ENCODE peak calls at places on chromosomes 1 and 21, in eight cellular contexts. P is brain microvascular endothelial cell, K is GM06990, T is HL-60, X is kidney, U is NB4, G is heart right ventricle, A is A549. H is an unnamed sample.

GRCh38 chr1:209248649-209249279 is 334.8 kb upstream of the CAMK1G start:
- DNase-seq in K (no peak), P (peak), G (peak), T (peak), U (peak), X (no peak), A (peak), H (peak)

GRCh38 chr1:20964540-20965484 is 177.7 kb upstream of the HP1BP3 start:
- DNase-seq in K (peak), P (no peak), G (no peak), U (peak), A (no peak), X (no peak), T (peak), H (no peak)

GRCh38 chr1:85048296-85049064 is at the start of gene MCOLN3:
- DNase-seq in A (peak), P (no peak), U (no peak), T (no peak), K (peak), X (peak), G (no peak), H (no peak)

GRCh38 chr1:175984813-175985212 is 222.3 kb downstream of the COP1 start:
- DNase-seq in U (no peak), T (no peak), X (no peak), G (no peak), A (peak), P (no peak), K (no peak), H (no peak)

GRCh38 chr1:52579415-52579814 is 22.8 kb upstream of the GPX7 start:
- DNase-seq in G (no peak), U (no peak), P (no peak), A (no peak), K (no peak), X (no peak), T (no peak), H (peak)

GRCh38 chr1:248853668-248854375 is 5.1 kb downstream of the ZNF692 start:
- DNase-seq in T (no peak), A (no peak), X (no peak), G (no peak), P (no peak), K (no peak), U (no peak), H (no peak)

GRCh38 chr21:43893536-43894205 is 28.6 kb downstream of the AGPAT3 start:
- DNase-seq in G (no peak), P (no peak), T (no peak), A (no peak), U (no peak), K (no peak), X (no peak), H (no peak)

GRCh38 chr1:161778522-161778921 is 12.4 kb downstream of the ATF6 start:
- DNase-seq in T (no peak), X (no peak), A (no peak), P (no peak), K (no peak), U (no peak), G (no peak), H (no peak)

GRCh38 chr1:162561616-162562451 is at the start of gene UAP1:
- DNase-seq in P (no peak), X (peak), A (no peak), G (peak), T (peak), K (no peak), U (peak), H (no peak)

GRCh38 chr1:160376525-160377131 is 9.8 kb downstream of the NHLH1 start:
- DNase-seq in K (peak), A (peak), U (peak), X (no peak), G (peak), P (peak), T (peak), H (peak)

GRCh38 chr1:86155807-86156561 is 588 bp downstream of the COL24A1 start:
- DNase-seq in U (no peak), T (no peak), G (peak), A (no peak), X (peak), K (peak), P (no peak), H (peak)

GRCh38 chr1:234722904-234723588 is 113.1 kb upstream of the IRF2BP2 start:
- DNase-seq in P (peak), K (no peak), A (peak), T (peak), U (peak), X (peak), G (peak), H (peak)

DNA sequence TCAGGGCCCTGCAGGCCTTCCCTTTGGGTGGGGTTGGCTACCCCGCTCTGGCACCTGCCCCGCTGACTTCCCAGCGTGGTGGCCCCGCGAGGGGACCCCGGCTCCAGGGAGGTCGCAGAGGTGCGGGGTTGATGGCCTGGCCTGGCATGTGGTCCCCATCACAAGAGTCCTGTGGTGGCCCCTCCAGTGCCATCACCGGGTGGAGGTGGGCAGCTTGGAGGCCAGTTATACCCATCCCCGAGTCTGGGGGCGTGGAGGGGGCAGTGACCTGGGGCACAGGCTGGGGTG is 26.8 kb downstream of the PRMT2 start:
- DNase-seq in X (peak), G (no peak), T (no peak), U (no peak), A (no peak), P (no peak), K (no peak), H (no peak)
- H3K4me3 ChIP-seq in X (no peak), G (no peak), T (no peak), U (no peak), A (no peak), P (no peak), K (no peak), H (no peak)

GRCh38 chr1:109649380-109649987 is 6.4 kb upstream of the GSTM4 start:
- DNase-seq in P (no peak), T (no peak), G (no peak), A (peak), K (no peak), U (peak), X (no peak), H (peak)
- TF ChIP-seq CTCF in P (peak), T (no peak), G (peak), A (peak), K (peak), U (peak), X (peak), H (peak)

GRCh38 chr1:226714148-226714547 is 24.9 kb downstream of the ITPKB start:
- DNase-seq in P (no peak), U (no peak), G (no peak), K (no peak), T (no peak), A (no peak), X (no peak), H (peak)

GRCh38 chr1:226711976-226712778 is 26.9 kb downstream of the ITPKB start:
- DNase-seq in A (no peak), P (no peak), K (peak), G (no peak), X (no peak), T (no peak), U (no peak), H (no peak)

GRCh38 chr1:226710501-226710900 is 28.6 kb downstream of the ITPKB start:
- DNase-seq in G (no peak), K (no peak), U (no peak), X (no peak), A (no peak), P (no peak), T (no peak), H (no peak)

GRCh38 chr1:226709942-226710341 is 29.1 kb downstream of the ITPKB start:
- DNase-seq in G (no peak), K (no peak), U (no peak), A (no peak), T (no peak), P (no peak), X (no peak), H (no peak)

GRCh38 chr1:226712779-226713420 is 26.2 kb downstream of the ITPKB start:
- DNase-seq in P (no peak), T (no peak), G (no peak), A (no peak), X (no peak), K (no peak), U (no peak), H (no peak)
- H3K4me3 ChIP-seq in P (no peak), T (no peak), G (no peak), A (no peak), X (no peak), K (no peak), U (no peak), H (no peak)

DNA sequence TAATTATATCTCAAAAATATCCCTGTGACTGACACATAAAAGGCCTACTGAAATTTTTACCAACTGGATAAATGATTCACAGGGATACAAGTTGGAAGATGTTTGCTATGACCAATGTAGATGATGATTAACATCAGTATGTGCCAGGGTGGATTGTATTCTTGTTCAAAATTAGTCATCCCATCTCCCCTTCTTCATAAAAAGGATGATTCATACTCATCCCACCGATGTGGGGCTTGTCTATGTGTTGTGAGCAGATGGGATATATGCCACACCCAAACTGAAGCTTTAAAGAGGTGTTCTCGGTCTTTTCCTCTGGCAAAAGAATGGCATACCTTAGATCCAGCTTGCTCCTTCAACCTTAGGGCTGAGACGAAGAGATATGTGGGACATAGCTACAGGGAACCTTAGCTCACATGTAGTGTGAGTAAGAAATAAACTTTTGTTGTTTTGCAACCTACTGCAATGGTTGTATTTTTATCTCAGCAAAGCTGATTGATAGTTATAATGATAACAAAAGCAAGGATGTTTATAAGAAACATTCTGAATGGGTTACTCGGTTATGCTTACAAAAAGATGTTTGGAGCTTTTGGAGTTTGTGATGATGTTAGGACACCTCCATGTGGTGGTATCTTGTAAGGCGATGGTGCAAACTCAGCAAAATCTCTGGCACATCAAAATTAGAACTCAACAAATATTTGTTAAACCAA is 29.4 kb downstream of the SPATA17 start:
- DNase-seq in G (no peak), U (peak), P (peak), K (no peak), X (no peak), A (peak), T (no peak), H (peak)
- TF ChIP-seq CTCF in G (peak), U (no peak), P (peak), K (peak), X (peak), A (peak), T (no peak), H (peak)

GRCh38 chr1:228079601-228080263 is 2.8 kb upstream of the ARF1 start:
- DNase-seq in G (no peak), X (peak), T (no peak), U (no peak), K (no peak), P (no peak), A (no peak), H (no peak)
- H3K4me3 ChIP-seq in G (no peak), X (no peak), T (no peak), U (no peak), K (no peak), P (no peak), A (no peak), H (no peak)

DNA sequence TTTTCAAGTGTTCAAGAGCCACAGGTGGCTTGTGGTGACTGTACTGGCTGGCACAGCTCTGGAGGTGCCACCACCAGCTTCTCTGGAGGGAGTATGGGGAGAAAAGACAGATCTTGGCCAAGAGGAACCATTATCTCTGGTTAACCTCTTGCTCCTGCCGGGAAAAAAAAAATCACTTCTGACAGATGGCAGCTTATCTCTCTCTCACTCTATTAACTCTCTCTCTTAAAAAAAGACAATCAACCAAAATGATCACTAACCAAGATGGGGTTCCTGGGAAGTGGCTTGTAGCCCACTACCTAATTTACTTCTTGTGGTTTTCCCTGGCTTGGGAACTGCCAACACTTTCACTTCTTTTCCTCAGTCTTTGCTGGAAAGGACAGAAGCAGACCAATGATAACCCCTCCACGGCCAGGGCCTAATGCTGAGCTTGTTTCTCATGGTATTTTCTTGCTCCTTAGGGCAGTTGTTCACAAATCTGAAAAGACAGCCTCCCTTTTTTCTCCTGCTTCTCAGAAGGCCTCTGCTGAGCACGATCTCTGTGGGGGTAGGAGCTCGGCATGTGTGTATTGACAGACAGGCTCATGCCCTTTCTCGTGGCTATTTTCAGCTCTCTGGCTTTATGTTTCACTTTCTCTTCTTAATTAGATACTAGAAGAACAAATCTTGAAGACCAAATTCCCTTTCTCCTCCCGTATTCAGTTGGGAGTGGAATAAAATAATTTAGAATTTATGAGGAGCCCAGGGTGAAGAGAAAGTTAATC is 950 bp upstream of the RIIAD1 start:
- DNase-seq in P (peak), U (no peak), A (no peak), K (no peak), G (no peak), T (no peak), X (no peak), H (no peak)
- TF ChIP-seq CTCF in P (no peak), U (no peak), A (no peak), K (no peak), G (no peak), T (no peak), X (no peak), H (no peak)

H was measured in cardiac fibroblast.